ENCODE peak calls at places on chromosomes 5 and 9, in nine cellular contexts. A is cardiac fibroblast, J is BJ, B is IMR-90, Y is progenitor cell of endocrine pancreas, E is Peyer's patch, M is lower lobe of right lung, W is H1, X is omental fat pad. C is an unnamed sample.

GRCh38 chr5:120091376-120091948 is 372.6 kb upstream of the PRR16 start:
- DNase-seq in J (no peak), M (no peak), E (no peak), A (peak), Y (no peak), X (no peak), W (no peak), B (no peak), C (no peak)

GRCh38 chr5:74192606-74193299 is 447.8 kb downstream of the ENC1 start:
- DNase-seq in M (no peak), A (no peak), E (no peak), B (no peak), X (no peak), Y (no peak), W (no peak), J (no peak), C (no peak)

GRCh38 chr9:129866373-129867137 is 31.3 kb downstream of the USP20 start:
- DNase-seq in E (no peak), B (no peak), M (no peak), J (no peak), A (no peak), Y (no peak), X (no peak), W (no peak), C (no peak)

GRCh38 chr9:95776131-95776530 is 99.4 kb upstream of the ERCC6L2 start:
- DNase-seq in A (no peak), B (peak), Y (no peak), W (no peak), M (no peak), X (no peak), E (no peak), J (no peak), C (no peak)

GRCh38 chr9:127844821-127845359 is 9.6 kb downstream of the ENG start:
- DNase-seq in X (no peak), W (no peak), J (no peak), B (no peak), Y (no peak), E (no peak), M (no peak), A (peak), C (no peak)

GRCh38 chr9:18676501-18676900 is 202.5 kb downstream of the ADAMTSL1 start:
- DNase-seq in E (no peak), W (no peak), Y (no peak), A (no peak), B (no peak), J (no peak), X (no peak), M (no peak), C (no peak)

GRCh38 chr5:11902304-11902703 is 1.9 kb downstream of the CTNND2 start:
- DNase-seq in J (no peak), A (no peak), X (no peak), B (no peak), W (no peak), Y (no peak), M (no peak), E (no peak), C (no peak)

GRCh38 chr5:119961993-119962392 is 332.6 kb downstream of the FAM170A start:
- DNase-seq in M (no peak), J (no peak), E (no peak), A (no peak), W (no peak), X (no peak), B (no peak), Y (no peak), C (no peak)

GRCh38 chr9:93684806-93685553 is 108.6 kb downstream of the PHF2 start:
- DNase-seq in Y (peak), W (no peak), X (peak), B (peak), E (no peak), J (no peak), A (peak), M (no peak), C (no peak)

GRCh38 chr9:137788561-137789294 is 88.9 kb upstream of the CACNA1B start:
- DNase-seq in E (peak), X (no peak), W (no peak), J (no peak), Y (no peak), M (no peak), B (no peak), A (no peak), C (no peak)

DNA sequence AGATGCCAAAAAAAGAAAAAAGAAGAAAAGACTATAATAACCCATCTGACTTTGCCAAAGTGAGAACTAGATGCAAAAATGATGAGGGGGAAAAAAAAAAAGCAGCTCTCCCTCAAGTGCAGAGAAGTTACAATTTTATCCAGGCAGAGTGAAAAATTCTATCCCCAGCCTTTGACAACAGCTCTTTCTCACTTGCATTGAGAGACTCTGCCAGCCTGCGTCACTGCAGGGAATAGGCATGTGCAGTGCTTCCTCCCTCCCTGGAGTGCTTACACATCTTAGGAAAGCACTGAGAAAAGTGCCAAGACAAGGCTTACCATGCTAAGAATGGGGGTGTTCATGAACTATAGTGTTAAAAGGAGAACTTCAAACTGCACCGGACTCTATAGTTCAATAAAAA is 418.6 kb upstream of the TYRP1 start:
- DNase-seq in A (no peak), X (no peak), M (no peak), E (no peak), Y (no peak), B (no peak), J (no peak), W (no peak), C (no peak)
- TF ChIP-seq CTCF in A (no peak), X (no peak), M (no peak), E (no peak), Y (no peak), B (no peak), J (no peak), W (no peak), C (no peak)

GRCh38 chr9:34218452-34218851 is 39.6 kb downstream of the UBAP1 start:
- DNase-seq in E (no peak), J (no peak), Y (no peak), B (no peak), A (no peak), M (no peak), W (no peak), X (no peak), C (no peak)
- TF ChIP-seq CTCF in E (no peak), J (no peak), Y (no peak), B (no peak), A (no peak), M (no peak), W (no peak), X (no peak), C (no peak)

GRCh38 chr5:65263291-65263690 is 218.4 kb downstream of the ADAMTS6 start:
- DNase-seq in Y (no peak), M (no peak), B (peak), A (peak), E (no peak), W (no peak), J (no peak), X (no peak), C (no peak)

GRCh38 chr5:65262590-65263189 is 219.0 kb downstream of the ADAMTS6 start:
- DNase-seq in A (peak), M (no peak), X (no peak), W (no peak), B (peak), E (no peak), J (peak), Y (no peak), C (no peak)

GRCh38 chr5:65262094-65262493 is 219.6 kb downstream of the ADAMTS6 start:
- DNase-seq in E (no peak), B (no peak), Y (no peak), W (no peak), A (peak), J (no peak), X (no peak), M (no peak), C (no peak)

GRCh38 chr5:65261499-65261898 is 220.2 kb downstream of the ADAMTS6 start:
- DNase-seq in J (no peak), E (no peak), A (peak), Y (no peak), W (no peak), B (no peak), M (no peak), X (no peak), C (no peak)

GRCh38 chr5:65264420-65264819 is 217.3 kb downstream of the ADAMTS6 start:
- DNase-seq in X (no peak), W (no peak), A (no peak), J (no peak), E (no peak), B (no peak), M (no peak), Y (no peak), C (no peak)
- TF ChIP-seq CTCF in X (no peak), W (no peak), A (no peak), J (no peak), E (no peak), B (no peak), M (no peak), Y (no peak), C (no peak)

GRCh38 chr5:81749186-81749561 is 1.7 kb downstream of the SSBP2 start:
- DNase-seq in A (peak), M (no peak), W (no peak), J (no peak), E (no peak), B (no peak), Y (no peak), X (no peak), C (no peak)

GRCh38 chr5:81749562-81750307 is 1.2 kb downstream of the SSBP2 start:
- DNase-seq in B (peak), E (peak), Y (peak), A (peak), W (no peak), J (no peak), M (peak), X (no peak), C (peak)

GRCh38 chr5:81747030-81747429 is 3.9 kb downstream of the SSBP2 start:
- DNase-seq in A (no peak), W (no peak), J (no peak), Y (no peak), E (no peak), B (no peak), X (no peak), M (no peak), C (no peak)

GRCh38 chr5:81750308-81751008 is 439 bp downstream of the SSBP2 start:
- DNase-seq in E (peak), W (no peak), X (no peak), B (no peak), A (no peak), M (no peak), J (no peak), Y (no peak), C (peak)

GRCh38 chr5:81748556-81748955 is 2.3 kb downstream of the SSBP2 start:
- DNase-seq in B (no peak), X (no peak), J (no peak), E (no peak), A (peak), W (no peak), M (no peak), Y (no peak), C (no peak)
- TF ChIP-seq CTCF in B (no peak), X (no peak), J (no peak), E (no peak), A (no peak), W (no peak), M (no peak), Y (no peak), C (no peak)

DNA sequence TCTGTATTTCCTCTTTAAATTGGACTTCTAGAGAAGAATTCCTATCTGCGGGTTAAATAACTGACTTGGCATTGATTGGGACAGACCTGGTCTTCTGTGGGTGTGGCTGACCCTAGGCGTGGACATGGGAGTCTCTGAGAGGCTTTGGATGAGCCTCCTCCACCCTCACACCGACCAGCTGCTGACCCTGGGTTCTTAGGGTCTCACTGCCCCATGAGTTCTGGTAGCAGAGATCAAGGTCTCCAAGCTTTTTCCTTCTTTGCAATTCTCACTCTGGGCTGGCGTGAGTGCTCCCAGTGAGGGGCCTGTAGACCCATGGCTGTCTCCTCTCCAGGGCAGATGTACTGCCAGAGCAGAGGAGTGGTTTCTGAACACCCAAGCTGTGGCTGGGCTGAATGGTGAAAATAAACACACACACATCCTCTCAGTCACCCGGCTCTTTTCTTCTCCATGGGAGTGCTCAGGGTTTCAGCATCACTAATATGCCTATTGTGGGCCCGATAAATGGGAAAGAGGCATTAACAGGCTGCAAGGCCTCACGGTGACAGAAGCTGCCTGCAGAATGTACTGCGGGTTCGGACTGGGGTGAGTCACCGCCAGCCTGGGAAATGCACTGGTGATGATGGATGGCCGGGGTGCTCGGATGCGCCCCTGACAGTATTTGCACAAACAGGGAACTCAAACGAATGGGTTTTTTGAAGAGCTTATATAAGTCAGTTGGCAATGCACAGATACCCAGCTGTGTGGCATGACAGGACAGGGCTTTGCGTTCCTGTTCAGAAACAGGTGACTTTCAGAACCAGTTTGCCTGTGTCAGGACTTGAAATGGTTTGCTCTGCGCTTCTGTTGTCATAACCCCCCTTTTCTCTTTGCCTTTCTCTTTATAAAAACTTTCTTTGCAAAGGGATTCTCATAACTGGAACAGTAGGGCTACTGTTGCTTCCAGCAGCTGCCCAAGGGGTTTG is 41.9 kb upstream of the PITX1 start:
- DNase-seq in Y (no peak), X (no peak), E (peak), A (no peak), W (no peak), J (no peak), B (peak), M (no peak), C (peak)
- TF ChIP-seq CTCF in Y (no peak), X (no peak), E (no peak), A (no peak), W (no peak), J (no peak), B (no peak), M (no peak), C (no peak)

GRCh38 chr9:131739192-131739961 is 499 bp downstream of the RAPGEF1 start:
- DNase-seq in M (peak), J (no peak), X (no peak), W (no peak), A (no peak), E (peak), Y (peak), B (no peak), C (no peak)
- TF ChIP-seq CTCF in M (no peak), J (no peak), X (no peak), W (no peak), A (no peak), E (peak), Y (no peak), B (peak), C (no peak)

GRCh38 chr9:121613009-121613766 is 38.2 kb upstream of the DAB2IP start:
- DNase-seq in B (no peak), M (no peak), E (no peak), J (no peak), Y (no peak), A (no peak), W (no peak), X (no peak), C (no peak)

GRCh38 chr9:121607434-121608248 is 43.8 kb upstream of the DAB2IP start:
- DNase-seq in A (peak), J (no peak), M (no peak), B (peak), X (no peak), W (no peak), E (no peak), Y (no peak), C (no peak)

GRCh38 chr9:121612511-121612998 is 38.9 kb upstream of the DAB2IP start:
- DNase-seq in A (no peak), W (no peak), X (no peak), B (no peak), Y (no peak), E (no peak), J (no peak), M (peak), C (no peak)

GRCh38 chr9:121609845-121610637 is 41.4 kb upstream of the DAB2IP start:
- DNase-seq in E (no peak), Y (no peak), B (peak), X (no peak), M (peak), W (no peak), A (peak), J (no peak), C (no peak)

GRCh38 chr9:121610638-121610953 is 40.8 kb upstream of the DAB2IP start:
- DNase-seq in M (no peak), A (no peak), E (no peak), Y (no peak), B (no peak), J (no peak), X (no peak), W (no peak), C (no peak)
- TF ChIP-seq CTCF in M (no peak), A (no peak), E (no peak), Y (no peak), B (no peak), J (no peak), X (no peak), W (peak), C (no peak)

DNA sequence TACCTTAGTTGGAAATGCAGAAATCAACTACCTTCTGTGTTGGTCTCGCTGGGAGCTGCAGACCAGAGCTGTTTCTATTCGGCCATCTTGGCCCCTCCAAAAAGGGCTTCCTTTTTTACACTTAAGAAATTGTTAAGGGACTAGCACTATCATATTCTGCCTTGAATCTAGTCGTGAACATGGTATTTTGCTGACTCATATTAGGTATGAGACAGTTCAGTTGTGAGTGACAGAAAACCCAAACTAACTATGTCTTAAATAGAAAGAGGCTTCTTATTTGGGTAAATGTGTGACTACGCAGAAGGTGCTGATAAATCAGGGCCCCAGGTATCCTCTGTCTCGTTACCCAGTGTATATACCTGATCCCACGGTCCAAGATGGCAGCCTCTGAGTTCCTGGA is 298.2 kb downstream of the EDIL3 start:
- DNase-seq in W (no peak), X (no peak), A (peak), B (peak), E (no peak), Y (no peak), J (no peak), M (no peak), C (no peak)
- TF ChIP-seq CTCF in W (no peak), X (no peak), A (no peak), B (no peak), E (no peak), Y (no peak), J (no peak), M (no peak), C (no peak)

DNA sequence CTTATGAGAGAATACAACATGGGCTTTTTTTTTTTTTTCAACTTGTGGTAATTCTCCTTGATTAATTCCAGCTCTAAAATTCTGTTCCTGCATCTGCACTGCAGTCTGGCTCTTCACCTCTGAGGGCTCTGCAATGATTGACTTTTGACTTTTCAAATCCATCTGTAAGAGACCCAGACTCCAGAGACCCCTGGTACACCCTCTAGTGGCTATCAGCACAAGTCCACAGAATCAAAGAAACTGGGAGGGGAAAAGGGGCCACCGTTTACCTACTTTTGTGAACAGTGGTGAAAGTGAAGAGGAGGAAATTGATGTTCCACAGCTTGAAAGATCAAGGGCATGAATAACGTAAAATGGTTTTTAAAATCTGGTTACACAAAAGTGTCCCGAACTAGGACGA is 151.6 kb downstream of the SLIT3 start:
- DNase-seq in X (no peak), A (no peak), B (no peak), E (no peak), M (no peak), J (no peak), Y (no peak), W (no peak), C (no peak)
- TF ChIP-seq CTCF in X (no peak), A (no peak), B (no peak), E (no peak), M (no peak), J (peak), Y (peak), W (peak), C (no peak)

DNA sequence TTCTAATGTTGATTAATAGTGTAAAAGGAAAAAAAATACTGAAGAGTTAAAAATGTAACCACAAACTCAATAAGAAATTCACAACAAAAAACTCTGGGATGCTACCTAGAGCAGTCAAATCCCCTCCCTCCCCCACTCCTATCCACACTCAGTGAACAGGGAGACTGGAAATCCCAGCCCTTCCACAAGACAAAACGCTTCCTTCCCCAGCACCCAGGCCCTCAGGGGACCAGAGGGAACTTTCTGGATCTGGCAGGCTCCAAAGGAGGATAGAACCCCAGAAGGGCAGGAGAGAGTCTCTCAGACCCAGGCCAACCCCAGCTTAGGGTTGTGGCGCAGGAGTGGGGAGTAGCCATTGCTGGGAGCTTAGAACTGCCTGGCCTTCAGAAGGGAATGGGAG is 55.0 kb downstream of the DCP2 start:
- DNase-seq in A (no peak), X (no peak), M (no peak), Y (no peak), E (no peak), J (no peak), W (no peak), B (no peak), C (no peak)
- TF ChIP-seq CTCF in A (no peak), X (no peak), M (no peak), Y (no peak), E (no peak), J (no peak), W (no peak), B (no peak), C (no peak)